ENCODE peak calls at places on chromosome 12, in four cellular contexts. W, Z, C and E are unnamed samples.

GRCh38 chr12:45509187-45509586 is 220.3 kb upstream of the ARID2 start:
- DNase-seq in C (no peak), Z (no peak), W (no peak), E (no peak)

GRCh38 chr12:96457191-96457930 is 32.0 kb upstream of the CFAP54 start:
- DNase-seq in C (no peak), Z (no peak), W (no peak), E (no peak)

GRCh38 chr12:100169345-100169744 is 26.7 kb upstream of the BLTP3B start:
- DNase-seq in Z (no peak), C (no peak), W (no peak), E (no peak)

GRCh38 chr12:19915392-19916192 is 452.7 kb upstream of the PDE3A start:
- DNase-seq in Z (peak), C (peak), W (peak), E (no peak)

GRCh38 chr12:107594995-107595394 is 90.6 kb upstream of the PWP1 start:
- DNase-seq in W (no peak), C (peak), Z (peak), E (no peak)

GRCh38 chr12:40614923-40615322 is 77.3 kb upstream of the CNTN1 start:
- DNase-seq in C (no peak), Z (no peak), W (no peak), E (no peak)

GRCh38 chr12:24121911-24122310 is 172.4 kb upstream of the SOX5 start:
- DNase-seq in C (peak), Z (peak), W (no peak), E (no peak)

GRCh38 chr12:55931780-55932545 is 1.0 kb downstream of the DGKA start:
- DNase-seq in C (peak), W (no peak), Z (peak), E (peak)

GRCh38 chr12:53225635-53226424 is 6.2 kb downstream of the RARG start:
- DNase-seq in C (no peak), Z (no peak), W (no peak), E (no peak)

GRCh38 chr12:26621932-26622331 is 211.1 kb downstream of the ITPR2 start:
- DNase-seq in W (no peak), C (no peak), Z (no peak), E (no peak)

GRCh38 chr12:52369220-52369619 is 1.9 kb upstream of the KRT85 start:
- DNase-seq in C (no peak), Z (no peak), W (no peak), E (no peak)

GRCh38 chr12:48296586-48297396 is 53.9 kb downstream of the ZNF641 start:
- DNase-seq in W (peak), C (peak), Z (peak), E (peak)

GRCh38 chr12:111636209-111636928 is 37.3 kb upstream of the ATXN2 start:
- DNase-seq in Z (peak), C (peak), W (no peak), E (no peak)

GRCh38 chr12:115017346-115017745 is 333.4 kb upstream of the TBX3 start:
- DNase-seq in Z (no peak), C (no peak), W (no peak), E (no peak)

GRCh38 chr12:125381373-125381772 is 316.1 kb downstream of the AACS start:
- DNase-seq in Z (no peak), W (no peak), C (no peak), E (no peak)

GRCh38 chr12:78864483-78865296 is at the start of gene SYT1:
- DNase-seq in W (peak), C (peak), Z (peak), E (peak)

GRCh38 chr12:116520225-116520624 is 39.0 kb upstream of the MAP1LC3B2 start:
- DNase-seq in W (no peak), Z (no peak), C (no peak), E (no peak)

GRCh38 chr12:106386836-106387555 is 29.4 kb downstream of the POLR3B start:
- DNase-seq in C (peak), W (no peak), Z (peak), E (no peak)

GRCh38 chr12:69583203-69583602 is 2.1 kb upstream of the CCT2 start:
- DNase-seq in C (no peak), W (no peak), Z (no peak), E (no peak)

GRCh38 chr12:26044007-26044394 is 80.8 kb downstream of the BHLHE41 start:
- DNase-seq in Z (peak), W (no peak), C (peak), E (no peak)

GRCh38 chr12:106369624-106370346 is 12.2 kb downstream of the POLR3B start:
- DNase-seq in W (no peak), Z (peak), C (peak), E (no peak)

GRCh38 chr12:3727354-3727753 is 25.6 kb downstream of the CRACR2A start:
- DNase-seq in Z (no peak), W (no peak), C (no peak), E (no peak)

GRCh38 chr12:129185855-129186254 is 332.6 kb downstream of the GLT1D1 start:
- DNase-seq in W (no peak), Z (no peak), C (peak), E (no peak)

GRCh38 chr12:129195081-129195480 is 341.8 kb downstream of the GLT1D1 start:
- DNase-seq in C (no peak), Z (no peak), W (no peak), E (no peak)

GRCh38 chr12:129193263-129193871 is 340.1 kb downstream of the GLT1D1 start:
- DNase-seq in C (no peak), Z (peak), W (peak), E (no peak)

GRCh38 chr12:129186952-129187351 is 333.7 kb downstream of the GLT1D1 start:
- DNase-seq in Z (no peak), C (no peak), W (no peak), E (no peak)

GRCh38 chr12:129190827-129191226 is 337.5 kb downstream of the GLT1D1 start:
- DNase-seq in W (no peak), Z (no peak), C (no peak), E (no peak)
- TF ChIP-seq CTCF in W (no peak), Z (no peak), C (no peak), E (no peak)

GRCh38 chr12:33605776-33606175 is 166.2 kb upstream of the SYT10 start:
- DNase-seq in C (no peak), W (no peak), Z (peak), E (no peak)
- TF ChIP-seq CTCF in C (peak), W (peak), Z (peak), E (no peak)

GRCh38 chr12:2498961-2499500 is 295.7 kb upstream of the FKBP4 start:
- DNase-seq in C (no peak), W (no peak), Z (no peak), E (no peak)
- TF ChIP-seq CTCF in C (no peak), W (no peak), Z (no peak), E (no peak)

GRCh38 chr12:6193853-6194815 is 6.1 kb upstream of the CD9 start:
- DNase-seq in C (no peak), Z (no peak), W (peak), E (no peak)

GRCh38 chr12:6197996-6198395 is 2.2 kb upstream of the CD9 start:
- DNase-seq in W (no peak), C (no peak), Z (no peak), E (no peak)

GRCh38 chr12:6192604-6193380 is 7.4 kb upstream of the CD9 start:
- DNase-seq in Z (no peak), W (no peak), C (no peak), E (no peak)

GRCh38 chr12:6198556-6198955 is 1.6 kb upstream of the CD9 start:
- DNase-seq in Z (no peak), C (no peak), W (no peak), E (no peak)

GRCh38 chr12:6195665-6196535 is 4.3 kb upstream of the CD9 start:
- DNase-seq in Z (peak), C (peak), W (peak), E (peak)
- TF ChIP-seq CTCF in Z (peak), C (peak), W (peak), E (peak)

DNA sequence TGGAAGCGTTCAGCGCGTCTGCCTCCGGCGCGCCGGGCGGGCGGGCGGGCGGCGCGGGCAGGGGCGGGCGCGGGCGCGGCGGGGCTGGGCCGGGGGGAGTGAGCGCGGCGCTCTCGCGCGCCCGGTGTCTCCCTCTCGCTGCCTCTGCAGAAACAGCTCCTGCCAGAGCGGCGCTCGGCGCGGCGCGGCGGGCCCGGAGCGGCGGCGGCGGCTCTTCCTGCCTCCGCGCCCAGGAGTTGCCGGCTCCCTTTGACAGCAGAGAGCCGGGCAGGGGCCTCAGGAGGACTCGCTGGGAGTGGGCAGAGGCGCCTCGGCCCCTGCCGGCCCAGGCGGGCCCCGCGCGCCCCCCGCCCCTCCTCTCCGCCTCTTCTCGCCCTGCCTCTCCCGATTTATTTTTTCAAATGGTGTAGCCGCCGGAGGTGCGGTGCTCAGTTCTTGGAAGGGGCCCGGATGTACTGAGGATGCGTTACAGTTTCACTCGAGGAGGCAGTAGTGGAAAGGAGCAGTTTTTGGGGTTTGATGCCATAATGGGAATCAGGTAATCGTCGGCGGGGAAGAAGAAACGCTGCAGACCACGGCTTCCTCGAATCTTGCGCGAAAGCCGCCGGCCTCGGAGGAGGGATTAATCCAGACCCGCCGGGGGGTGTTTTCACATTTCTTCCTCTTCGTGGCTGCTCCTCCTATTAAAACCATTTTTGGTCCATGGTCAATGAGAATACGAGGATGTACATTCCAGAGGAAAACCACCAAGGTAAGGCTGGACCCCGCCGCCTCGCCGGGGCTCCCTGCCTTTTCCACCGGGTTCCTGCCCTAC is at the start of gene CACNA1C:
- DNase-seq in W (peak), C (peak), Z (peak), E (peak)
- TF ChIP-seq CTCF in W (peak), C (no peak), Z (no peak), E (no peak)

GRCh38 chr12:58934528-58934927 is 14.2 kb upstream of the LRIG3 start:
- DNase-seq in C (no peak), W (no peak), Z (no peak), E (no peak)
- TF ChIP-seq CTCF in C (no peak), W (no peak), Z (no peak), E (no peak)

GRCh38 chr12:42590324-42590934 is 883 bp upstream of the PRICKLE1 start:
- DNase-seq in W (peak), C (no peak), Z (no peak), E (peak)
- TF ChIP-seq CTCF in W (no peak), C (no peak), Z (no peak), E (no peak)

GRCh38 chr12:109449845-109450532 is 27.1 kb downstream of the KCTD10 start:
- DNase-seq in W (no peak), Z (no peak), C (no peak), E (no peak)
- TF ChIP-seq CTCF in W (no peak), Z (no peak), C (no peak), E (no peak)

DNA sequence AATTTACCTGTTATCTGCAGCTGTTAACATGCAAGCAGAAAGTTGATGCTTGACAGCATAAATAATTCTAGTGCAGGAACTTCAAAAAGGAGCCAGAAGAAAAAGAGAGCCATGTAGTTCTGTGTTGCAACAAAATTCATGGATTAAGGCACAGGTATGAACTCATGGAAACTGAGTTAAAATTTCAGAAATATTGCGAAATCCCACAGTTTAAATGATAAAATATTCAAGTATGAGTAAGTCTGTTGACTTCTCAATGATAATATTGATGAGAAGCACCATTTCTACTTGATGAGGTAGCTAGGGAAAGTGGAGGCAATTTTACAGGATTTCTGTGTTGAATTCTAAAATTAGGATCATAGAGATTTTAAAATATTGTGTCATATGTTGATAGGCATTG is 290.9 kb downstream of the TMEM117 start:
- DNase-seq in C (no peak), Z (no peak), W (no peak), E (no peak)
- TF ChIP-seq CTCF in C (no peak), Z (no peak), W (no peak), E (no peak)

DNA sequence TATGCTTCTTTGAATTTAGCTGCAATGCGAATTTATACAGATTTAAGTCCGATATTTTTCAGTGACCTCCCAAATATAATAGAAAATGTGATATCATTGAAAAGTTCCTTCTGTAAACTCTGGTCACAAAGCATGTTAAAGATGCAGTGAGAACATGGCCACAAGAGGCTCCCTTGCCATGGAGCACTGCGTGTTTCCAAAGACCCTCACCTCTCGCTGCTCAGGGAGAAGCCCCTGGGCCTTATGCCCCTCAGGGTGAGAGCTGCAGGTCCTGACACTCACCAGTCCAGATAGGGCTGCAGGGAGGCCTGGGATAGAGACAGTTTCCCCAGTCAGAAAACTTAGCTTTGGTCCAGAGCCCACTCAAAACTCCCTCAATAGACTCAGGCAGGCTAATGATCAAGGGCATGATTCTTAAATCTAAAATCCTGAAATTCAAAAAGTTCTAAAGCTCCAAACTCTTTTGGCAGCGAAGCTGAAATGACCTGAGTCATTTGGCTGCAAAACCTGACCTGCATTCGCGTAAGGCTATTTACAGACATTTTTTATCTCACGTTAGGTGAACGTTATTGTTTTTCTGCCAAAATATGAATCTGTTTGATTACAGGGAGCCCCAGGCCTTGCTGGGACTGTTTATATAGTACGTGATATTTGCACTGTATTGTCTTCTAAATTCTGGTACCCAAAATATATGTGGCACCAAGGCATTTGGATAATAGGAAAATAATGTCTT is 67.8 kb downstream of the CAPZA3 start:
- DNase-seq in W (no peak), C (no peak), Z (no peak), E (no peak)
- TF ChIP-seq CTCF in W (no peak), C (no peak), Z (no peak), E (no peak)